ENCODE peak calls at places on chromosome 12, in five cellular contexts. M is ovary, Q is tibial nerve, L is cardiac muscle cell, H is mammary epithelial cell. T is an unnamed sample.

GRCh38 chr12:101038289-101038871 is 171.7 kb downstream of the SLC5A8 start:
- DNase-seq in H (no peak), Q (no peak), L (peak; percentile 53), M (no peak), T (peak; percentile 55)

GRCh38 chr12:62861157-62861535 is 73.8 kb downstream of the PPM1H start:
- DNase-seq in H (no peak), L (no peak), Q (no peak), M (no peak), T (no peak)

GRCh38 chr12:95733156-95733825 is 57.3 kb downstream of the NTN4 start:
- DNase-seq in M (no peak), Q (no peak), L (peak; percentile 18), H (peak; percentile 57), T (peak; percentile 86)

GRCh38 chr12:110426300-110426910 is 22.9 kb upstream of the ANAPC7 start:
- DNase-seq in Q (no peak), M (no peak), L (no peak), H (no peak), T (no peak)

GRCh38 chr12:83826112-83826511 is 1086.5 kb downstream of the SLC6A15 start:
- DNase-seq in H (peak; percentile 39), M (no peak), Q (no peak), L (peak; percentile 55), T (peak; percentile 50)

GRCh38 chr12:79566452-79566851 is 124.3 kb downstream of the PAWR start:
- DNase-seq in L (peak; percentile 5), Q (no peak), M (no peak), H (peak; percentile 24), T (no peak)

GRCh38 chr12:94026566-94026965 is 121.8 kb upstream of the PLXNC1 start:
- DNase-seq in L (no peak), H (no peak), Q (no peak), M (no peak), T (no peak)

GRCh38 chr12:95182868-95183415 is 34.3 kb downstream of the FGD6 start:
- DNase-seq in L (peak; percentile 76), H (peak; percentile 57), Q (no peak), M (no peak), T (peak; percentile 86)

GRCh38 chr12:131735153-131735456 is 24.2 kb downstream of the SFSWAP start:
- DNase-seq in L (no peak), M (no peak), H (no peak), Q (no peak), T (no peak)

GRCh38 chr12:10673660-10674384 is at the start of gene STYK1:
- DNase-seq in M (peak; percentile 42), H (peak; percentile 87), Q (no peak), L (peak; percentile 33), T (peak; percentile 66)

GRCh38 chr12:132560831-132561783 is 49.3 kb downstream of the LRCOL1 start:
- DNase-seq in L (peak; percentile 55), Q (no peak), H (peak; percentile 52), M (peak; percentile 66), T (peak; percentile 54)

GRCh38 chr12:132689227-132689626 is 1.8 kb downstream of the PXMP2 start:
- DNase-seq in M (no peak), L (no peak), H (no peak), Q (no peak), T (no peak)

GRCh38 chr12:47770086-47770726 is 2.8 kb upstream of the SLC48A1 start:
- DNase-seq in H (no peak), Q (no peak), M (no peak), L (peak; percentile 68), T (peak; percentile 81)

GRCh38 chr12:123106640-123107359 is 44.1 kb downstream of the PITPNM2 start:
- DNase-seq in L (no peak), Q (no peak), M (no peak), H (no peak), T (no peak)

GRCh38 chr12:123165537-123165936 is 14.6 kb upstream of the PITPNM2 start:
- DNase-seq in M (no peak), Q (no peak), L (no peak), H (no peak), T (no peak)

GRCh38 chr12:25583545-25583944 is 30.5 kb upstream of the LMNTD1 start:
- DNase-seq in M (peak; percentile 49), L (peak; percentile 81), Q (no peak), H (no peak), T (no peak)

GRCh38 chr12:63064080-63064479 is 86.9 kb downstream of the AVPR1A start:
- DNase-seq in Q (no peak), L (peak; percentile 33), M (no peak), H (peak; percentile 24), T (peak; percentile 61)

GRCh38 chr12:132243596-132244289 is 85.6 kb downstream of the GALNT9 start:
- DNase-seq in L (no peak), Q (no peak), M (no peak), H (no peak), T (no peak)

GRCh38 chr12:55713721-55714120 is 2.1 kb upstream of the BLOC1S1 start:
- DNase-seq in M (no peak), L (peak; percentile 81), Q (no peak), H (peak; percentile 67), T (peak; percentile 93)

GRCh38 chr12:131827961-131828534 is at the start of gene MMP17:
- DNase-seq in H (peak; percentile 34), L (peak; percentile 72), M (peak; percentile 78), Q (peak; percentile 43), T (peak; percentile 94)

GRCh38 chr12:106871477-106871876 is 84.2 kb upstream of the TMEM263 start:
- DNase-seq in Q (no peak), L (peak; percentile 17), M (no peak), H (peak; percentile 53), T (peak; percentile 80)

GRCh38 chr12:73514672-73515071 is 1023.0 kb upstream of the ATXN7L3B start:
- DNase-seq in L (no peak), M (no peak), H (no peak), Q (no peak), T (no peak)

GRCh38 chr12:128752386-128752785 is 71.4 kb downstream of the SLC15A4 start:
- DNase-seq in Q (no peak), H (no peak), L (no peak), M (no peak), T (no peak)

GRCh38 chr12:102816816-102817434 is 100.1 kb downstream of the PAH start:
- DNase-seq in L (peak; percentile 48), Q (no peak), M (no peak), H (peak; percentile 13), T (peak; percentile 74)

GRCh38 chr12:51814311-51815088 is 34.0 kb downstream of the FIGNL2 start:
- DNase-seq in M (peak; percentile 76), H (peak; percentile 18), Q (peak; percentile 59), L (peak; percentile 86), T (peak; percentile 93)

GRCh38 chr12:126879820-126880219 is 1387.2 kb upstream of the TMEM132C start:
- DNase-seq in L (no peak), H (no peak), M (no peak), Q (no peak), T (no peak)

GRCh38 chr12:121582583-121583333 is 1.9 kb upstream of the KDM2B start:
- DNase-seq in Q (no peak), H (no peak), M (no peak), L (peak; percentile 48), T (peak; percentile 12)

GRCh38 chr12:90280033-90280432 is 571.4 kb upstream of the ATP2B1 start:
- DNase-seq in Q (no peak), H (peak; percentile 69), L (no peak), M (no peak), T (peak; percentile 76)

GRCh38 chr12:95663525-95663924 is 112.2 kb upstream of the USP44 start:
- DNase-seq in L (peak; percentile 24), Q (no peak), M (no peak), H (no peak), T (peak; percentile 24)

GRCh38 chr12:74598819-74599218 is 61.2 kb downstream of the ATXN7L3B start:
- DNase-seq in L (no peak), H (peak; percentile 57), M (no peak), Q (no peak), T (peak; percentile 4)

GRCh38 chr12:56462565-56462964 is 5.8 kb upstream of the SPRYD4 start:
- DNase-seq in H (no peak), Q (no peak), L (no peak), M (no peak), T (no peak)

GRCh38 chr12:112107728-112108447 is 695 bp downstream of the NAA25 start:
- DNase-seq in L (peak; percentile 27), M (peak; percentile 59), H (no peak), Q (no peak), T (peak; percentile 54)

GRCh38 chr12:75646329-75646940 is 135.0 kb upstream of the KRR1 start:
- DNase-seq in M (no peak), L (no peak), H (no peak), Q (no peak), T (no peak)

DNA sequence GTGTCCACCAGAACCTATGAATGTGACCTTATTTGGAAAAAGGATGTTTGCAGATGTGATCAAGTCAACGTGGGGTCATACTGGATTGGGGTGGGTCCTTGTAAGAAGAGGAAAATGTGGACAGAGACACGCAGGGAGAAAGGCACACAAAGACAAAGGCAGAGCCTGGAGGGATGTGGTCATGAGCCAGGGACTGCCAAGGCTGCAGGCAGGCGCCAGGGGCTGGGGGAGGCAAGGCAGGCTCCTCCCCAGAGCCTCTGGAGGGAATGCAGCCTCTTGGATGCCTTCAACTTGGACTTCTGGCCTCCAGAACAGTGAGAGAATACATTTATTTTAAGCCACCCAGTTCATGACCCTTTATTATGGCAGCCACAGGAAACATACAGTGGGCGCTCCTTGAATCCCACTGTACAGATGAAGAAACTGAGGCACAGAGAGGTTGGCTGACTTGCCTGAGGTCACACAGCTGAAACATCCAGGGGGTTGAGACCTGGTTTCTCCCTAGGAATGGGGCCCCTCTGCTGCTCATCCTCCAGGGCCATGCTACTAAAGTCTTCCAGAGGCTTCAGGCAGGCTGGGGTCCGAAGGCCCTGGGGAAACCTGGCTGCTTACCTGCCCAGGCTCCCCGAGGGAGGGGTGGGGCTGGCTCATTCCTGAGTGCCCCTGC is 99.7 kb downstream of the RFLNA start:
- DNase-seq in Q (no peak), M (peak; percentile 62), L (peak; percentile 38), H (no peak), T (peak; percentile 67)
- H3K4me1 ChIP-seq in Q (peaks cover 95% of the 10 kb centered on the region), M (peaks cover 22% of the 10 kb centered on the region), L (peaks cover 4% of the 10 kb centered on the region), H (peaks cover 12% of the 10 kb centered on the region), T (peaks cover 48% of the 10 kb centered on the region)

DNA sequence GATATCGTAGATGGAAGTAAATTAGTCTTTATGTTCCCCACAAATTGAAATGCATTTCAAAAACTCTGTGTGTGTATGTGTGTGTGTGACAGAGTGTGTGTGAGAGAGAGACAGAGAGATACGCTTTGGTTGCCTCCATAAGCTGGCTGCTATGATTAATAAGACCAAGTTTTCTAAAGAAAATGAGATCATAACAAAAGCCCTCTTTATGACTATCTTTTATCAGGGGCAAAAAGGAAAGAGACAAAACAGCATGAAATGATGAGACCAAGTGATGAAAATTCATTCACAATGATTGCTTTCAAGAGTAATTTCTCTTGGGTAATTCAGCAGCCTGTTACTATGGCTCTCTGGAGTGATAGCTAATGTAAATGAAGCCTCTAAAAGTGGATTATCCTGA is 277.6 kb upstream of the PLEKHG7 start:
- DNase-seq in M (no peak), L (no peak), Q (no peak), H (no peak), T (no peak)
- H3K4me3 ChIP-seq in M (no peak overlapping the region), L (no peak overlapping the region), Q (no peak overlapping the region), H (no peak overlapping the region), T (no peak overlapping the region)

DNA sequence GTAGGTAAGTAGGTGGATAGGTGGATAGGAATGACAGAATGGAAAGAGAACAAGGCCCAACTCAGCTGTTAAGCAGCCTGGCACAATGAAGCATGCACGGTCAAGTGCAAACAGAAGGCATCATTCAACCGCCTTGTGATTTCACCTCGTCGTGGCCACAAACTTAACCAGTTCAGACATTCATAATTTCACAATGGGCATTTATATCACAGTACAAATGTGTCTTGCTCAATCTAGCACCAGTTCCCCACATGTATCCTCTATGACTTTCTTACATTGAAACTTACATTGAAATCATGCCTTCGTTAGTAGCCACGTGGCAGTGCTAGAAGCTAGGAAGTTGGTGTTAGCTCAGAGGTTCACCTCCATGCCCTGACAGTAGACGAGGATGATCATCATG is 207.5 kb downstream of the ETV6 start:
- DNase-seq in M (no peak), Q (no peak), H (peak; percentile 96), L (peak; percentile 21), T (no peak)
- H3K4me1 ChIP-seq in M (no peaks in the 10 kb centered on the region), Q (no peaks in the 10 kb centered on the region), H (peaks cover 29% of the 10 kb centered on the region), L (peaks cover 27% of the 10 kb centered on the region), T (no peaks in the 10 kb centered on the region)

GRCh38 chr12:1429980-1430379 is 164.4 kb downstream of the FBXL14 start:
- DNase-seq in Q (no peak), L (peak; percentile 90), M (no peak), H (peak; percentile 52), T (peak; percentile 89)
- H3K4me3 ChIP-seq in Q (no peak overlapping the region), L (no peak overlapping the region), M (no peak overlapping the region), H (no peak overlapping the region), T (peak overlapping the region; percentile 13)